ENCODE peak calls at places on chromosomes 12 and 14, in six cellular contexts. T is WERI-Rb-1, V is DND-41, O is adrenal gland, I is neural progenitor cell, D is brain microvascular endothelial cell. F is an unnamed sample.

GRCh38 chr12:56338643-56339422 is at the start of gene IL23A:
- DNase-seq in T (no peak), V (peak), O (no peak), I (peak), D (no peak), F (no peak)

GRCh38 chr12:1630827-1631591 is 2.0 kb downstream of the WNT5B start:
- DNase-seq in T (no peak), V (no peak), O (no peak), I (peak), D (peak), F (peak)

GRCh38 chr14:101731187-101732080 is 30.1 kb upstream of the PPP2R5C start:
- DNase-seq in T (peak), V (peak), O (peak), I (no peak), D (peak), F (no peak)

GRCh38 chr14:76232782-76233181 is 81.1 kb downstream of the GPATCH2L start:
- DNase-seq in T (no peak), V (no peak), O (no peak), I (no peak), D (no peak), F (no peak)

GRCh38 chr12:107344035-107344808 is 250.9 kb upstream of the CRY1 start:
- DNase-seq in T (no peak), V (no peak), O (no peak), I (no peak), D (peak), F (no peak)

GRCh38 chr14:102201369-102201748 is 61.7 kb downstream of the WDR20 start:
- DNase-seq in T (no peak), V (peak), O (no peak), I (no peak), D (no peak), F (no peak)

GRCh38 chr14:28774764-28775738 is 8.5 kb downstream of the FOXG1 start:
- DNase-seq in T (no peak), V (no peak), O (no peak), I (peak), D (no peak), F (no peak)

GRCh38 chr12:44875954-44876553 is at the start of gene NELL2:
- DNase-seq in T (peak), V (no peak), O (peak), I (peak), D (no peak), F (peak)

GRCh38 chr14:64685364-64686130 is 18.7 kb upstream of the PLEKHG3 start:
- DNase-seq in T (peak), V (no peak), O (no peak), I (peak), D (no peak), F (no peak)

GRCh38 chr12:12491634-12492033 is 71.0 kb downstream of the DUSP16 start:
- DNase-seq in T (peak), V (no peak), O (no peak), I (no peak), D (no peak), F (no peak)

GRCh38 chr12:28191018-28191595 is 851 bp downstream of the CCDC91 start:
- DNase-seq in T (no peak), V (peak), O (no peak), I (no peak), D (no peak), F (no peak)

GRCh38 chr14:59919582-59920377 is at the start of gene LRRC9:
- DNase-seq in T (peak), V (peak), O (peak), I (peak), D (no peak), F (peak)

GRCh38 chr14:91273273-91273884 is 28.9 kb upstream of the GPR68 start:
- DNase-seq in T (no peak), V (no peak), O (no peak), I (no peak), D (no peak), F (no peak)

GRCh38 chr14:101506211-101506920 is 54.9 kb upstream of the DIO3 start:
- DNase-seq in T (peak), V (no peak), O (no peak), I (no peak), D (no peak), F (peak)

GRCh38 chr14:23951590-23952143 is 1.9 kb upstream of the DHRS4 start:
- DNase-seq in T (peak), V (no peak), O (no peak), I (peak), D (no peak), F (peak)

GRCh38 chr12:52351196-52352059 is 15.9 kb downstream of the KRT85 start:
- DNase-seq in T (peak), V (peak), O (no peak), I (no peak), D (no peak), F (no peak)

DNA sequence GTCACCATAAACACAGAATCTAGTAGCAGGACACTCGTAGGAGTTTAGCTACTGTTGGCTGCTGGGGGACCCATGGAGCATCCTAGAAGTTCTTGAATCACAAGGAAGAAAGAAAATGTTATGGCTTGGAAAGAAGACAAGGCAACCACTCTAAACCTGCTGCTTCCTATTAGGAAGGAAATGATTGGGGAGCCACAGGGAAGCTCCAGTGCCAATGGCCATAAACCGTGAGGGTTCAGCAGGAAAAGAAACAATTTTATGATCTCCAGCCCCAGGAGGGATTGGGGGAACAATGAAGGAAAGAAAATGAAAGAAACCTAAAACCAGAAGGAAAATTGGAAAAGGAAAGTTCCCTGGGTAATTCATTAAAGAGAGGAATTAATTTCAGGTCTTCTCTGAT is 372.0 kb downstream of the FUT8 start:
- DNase-seq in T (no peak), V (no peak), O (no peak), I (no peak), D (no peak), F (no peak)
- TF ChIP-seq CTCF in T (no peak), V (no peak), O (no peak), I (no peak), D (no peak), F (no peak)

GRCh38 chr12:132842449-132843045 is 13.9 kb upstream of the GOLGA3 start:
- DNase-seq in T (peak), V (no peak), O (no peak), I (no peak), D (no peak), F (no peak)
- TF ChIP-seq CTCF in T (no peak), V (no peak), O (no peak), I (no peak), D (no peak), F (no peak)

DNA sequence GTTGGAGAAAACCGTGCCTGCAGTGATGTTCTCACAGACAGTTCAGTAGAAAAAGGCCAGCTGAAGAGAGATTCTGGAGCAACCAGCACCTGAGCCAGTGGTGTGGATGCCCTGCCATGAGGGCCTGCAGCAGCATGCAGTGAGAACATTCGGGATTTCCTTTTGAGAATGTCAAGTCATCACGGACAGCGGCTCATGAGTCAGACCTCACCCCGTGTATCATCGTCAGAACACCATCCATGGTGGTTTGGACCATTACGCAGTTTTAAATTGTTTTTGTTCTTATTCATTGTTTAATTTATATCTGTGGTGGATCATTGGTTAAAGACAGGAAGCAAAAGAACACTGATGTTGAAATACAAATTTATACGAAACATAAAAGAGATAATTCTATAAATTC is 179.1 kb upstream of the KRR1 start:
- DNase-seq in T (no peak), V (no peak), O (no peak), I (no peak), D (peak), F (no peak)
- TF ChIP-seq CTCF in T (no peak), V (no peak), O (no peak), I (no peak), D (no peak), F (no peak)

GRCh38 chr12:83823386-83824045 is 1089.1 kb downstream of the SLC6A15 start:
- DNase-seq in T (peak), V (no peak), O (peak), I (peak), D (peak), F (peak)
- TF ChIP-seq CTCF in T (peak), V (peak), O (peak), I (peak), D (peak), F (peak)

GRCh38 chr12:55073043-55074022 is 52.9 kb upstream of the OR9K2 start:
- DNase-seq in T (peak), V (peak), O (peak), I (peak), D (peak), F (peak)

GRCh38 chr12:55067701-55068100 is 47.9 kb downstream of the NEUROD4 start:
- DNase-seq in T (peak), V (no peak), O (no peak), I (peak), D (no peak), F (peak)

GRCh38 chr12:55074771-55075170 is 51.4 kb upstream of the OR9K2 start:
- DNase-seq in T (no peak), V (no peak), O (no peak), I (no peak), D (no peak), F (no peak)

GRCh38 chr12:55068416-55069010 is 48.7 kb downstream of the NEUROD4 start:
- DNase-seq in T (peak), V (peak), O (peak), I (peak), D (peak), F (peak)

GRCh38 chr12:55072093-55072492 is 52.3 kb downstream of the NEUROD4 start:
- DNase-seq in T (peak), V (peak), O (peak), I (peak), D (no peak), F (peak)
- TF ChIP-seq CTCF in T (peak), V (peak), O (peak), I (peak), D (peak), F (peak)

DNA sequence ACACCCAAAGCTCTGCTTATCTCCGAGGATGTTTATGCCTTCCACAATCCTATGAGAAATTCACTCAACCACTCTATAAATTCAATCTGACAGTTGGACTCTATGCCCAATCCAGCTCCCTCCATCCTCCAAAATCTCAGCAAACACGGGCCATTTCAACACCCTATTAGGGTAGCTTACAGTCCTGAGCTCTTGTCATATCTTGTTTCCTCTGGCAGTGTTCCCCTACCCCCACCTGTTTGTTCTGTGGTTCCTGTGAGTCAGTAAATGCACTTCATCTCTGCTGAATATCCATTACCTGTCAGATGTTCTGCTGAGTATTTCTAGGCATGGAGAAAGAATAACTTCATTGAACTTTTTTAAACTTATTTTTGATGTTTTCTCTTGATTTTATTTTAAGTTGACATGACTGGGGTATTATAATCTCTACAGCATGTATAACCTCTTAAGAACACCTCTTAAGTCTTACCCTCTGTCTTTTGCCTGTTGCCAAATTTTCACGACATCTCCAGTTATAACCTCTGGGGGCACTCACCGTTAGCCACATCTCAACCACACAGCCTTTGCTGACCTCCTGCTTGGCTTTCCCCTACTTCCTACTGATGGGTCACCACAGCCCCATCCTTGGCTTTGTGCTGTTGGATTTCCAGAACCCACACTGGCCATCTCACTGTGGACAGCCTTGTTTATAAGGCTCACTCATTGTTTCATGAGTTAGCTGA is 317.0 kb upstream of the TMPO start:
- DNase-seq in T (no peak), V (no peak), O (no peak), I (no peak), D (no peak), F (no peak)
- TF ChIP-seq CTCF in T (peak), V (no peak), O (no peak), I (no peak), D (no peak), F (no peak)

GRCh38 chr14:68094158-68094557 is 274.6 kb downstream of the RAD51B start:
- DNase-seq in T (no peak), V (no peak), O (no peak), I (no peak), D (no peak), F (no peak)
- TF ChIP-seq CTCF in T (no peak), V (no peak), O (no peak), I (no peak), D (no peak), F (no peak)